ENCODE peak calls at places on chromosomes 3 and 15, in four cellular contexts. R is mesenchymal stem cell, V is GM23248, G is H9. N is an unnamed sample.

GRCh38 chr3:106341090-106341489 is 472.3 kb upstream of the CBLB start:
- DNase-seq in R (no peak), V (peak; percentile 58), G (no peak), N (no peak)

GRCh38 chr15:44801797-44802196 is 65.5 kb downstream of the TRIM69 start:
- DNase-seq in R (no peak), V (no peak), G (no peak), N (no peak)

GRCh38 chr15:88613074-88613944 is 7.8 kb upstream of the AEN start:
- DNase-seq in R (peak; percentile 55), V (no peak), G (peak; percentile 88), N (peak; percentile 76)

GRCh38 chr3:73680696-73681095 is 56.0 kb upstream of the PDZRN3 start:
- DNase-seq in R (no peak), V (no peak), G (no peak), N (no peak)

GRCh38 chr15:57375827-57376694 is at the start of gene CGNL1:
- DNase-seq in R (peak; percentile 23), V (peak; percentile 71), G (peak; percentile 58), N (no peak)

GRCh38 chr3:97967966-97968365 is 4.3 kb downstream of the RIOX2 start:
- DNase-seq in R (no peak), V (no peak), G (peak; percentile 56), N (no peak)

GRCh38 chr3:102060814-102061213 is 211.5 kb downstream of the NFKBIZ start:
- DNase-seq in R (peak; percentile 40), V (peak; percentile 36), G (no peak), N (no peak)

GRCh38 chr3:43178891-43179366 is 73.0 kb upstream of the POMGNT2 start:
- DNase-seq in R (peak; percentile 75), V (peak; percentile 78), G (no peak), N (no peak)

GRCh38 chr3:9398715-9399708 is 1.6 kb downstream of the SETD5 start:
- DNase-seq in R (peak; percentile 92), V (peak; percentile 78), G (peak; percentile 31), N (no peak)

GRCh38 chr3:18127181-18127863 is 297.8 kb downstream of the SATB1 start:
- DNase-seq in R (no peak), V (no peak), G (no peak), N (no peak)

GRCh38 chr3:29331830-29332637 is 51.2 kb downstream of the RBMS3 start:
- DNase-seq in R (no peak), V (peak; percentile 66), G (no peak), N (no peak)

GRCh38 chr3:160720123-160720746 is 35.8 kb upstream of the PPM1L start:
- DNase-seq in R (no peak), V (no peak), G (peak; percentile 58), N (no peak)

GRCh38 chr3:94539937-94540336 is 477.1 kb downstream of the NSUN3 start:
- DNase-seq in R (no peak), V (no peak), G (no peak), N (no peak)

GRCh38 chr15:75696303-75696657 is 16.4 kb downstream of the CSPG4 start:
- DNase-seq in R (no peak), V (no peak), G (no peak), N (no peak)

GRCh38 chr3:195195321-195196209 is 75.4 kb downstream of the XXYLT1 start:
- DNase-seq in R (peak; percentile 40), V (no peak), G (peak; percentile 59), N (peak; percentile 43)

GRCh38 chr3:47339951-47340350 is 40.9 kb upstream of the PTPN23 start:
- DNase-seq in R (no peak), V (no peak), G (no peak), N (no peak)

GRCh38 chr3:141410861-141411771 is 42.8 kb downstream of the ZBTB38 start:
- DNase-seq in R (peak; percentile 89), V (peak; percentile 60), G (no peak), N (no peak)
- H3K9ac ChIP-seq in R (peak overlapping the region; percentile 92), V (peak overlapping the region; percentile 81), G (no peak overlapping the region), N (no peak overlapping the region)

GRCh38 chr3:188490416-188490815 is 336.5 kb downstream of the LPP start:
- DNase-seq in R (no peak), V (no peak), G (no peak), N (no peak)
- H3K9ac ChIP-seq in R (no peak overlapping the region), V (no peak overlapping the region), G (no peak overlapping the region), N (no peak overlapping the region)

GRCh38 chr3:25820372-25820771 is 30.5 kb downstream of the OXSM start:
- DNase-seq in R (peak; percentile 99), V (peak; percentile 97), G (peak; percentile 38), N (peak; percentile 57)

GRCh38 chr3:25818335-25818734 is 28.4 kb downstream of the OXSM start:
- DNase-seq in R (no peak), V (no peak), G (no peak), N (no peak)

GRCh38 chr3:25820816-25821486 is 31.1 kb downstream of the OXSM start:
- DNase-seq in R (no peak), V (no peak), G (no peak), N (no peak)

GRCh38 chr3:25817638-25818037 is 27.7 kb downstream of the OXSM start:
- DNase-seq in R (no peak), V (no peak), G (no peak), N (no peak)

DNA sequence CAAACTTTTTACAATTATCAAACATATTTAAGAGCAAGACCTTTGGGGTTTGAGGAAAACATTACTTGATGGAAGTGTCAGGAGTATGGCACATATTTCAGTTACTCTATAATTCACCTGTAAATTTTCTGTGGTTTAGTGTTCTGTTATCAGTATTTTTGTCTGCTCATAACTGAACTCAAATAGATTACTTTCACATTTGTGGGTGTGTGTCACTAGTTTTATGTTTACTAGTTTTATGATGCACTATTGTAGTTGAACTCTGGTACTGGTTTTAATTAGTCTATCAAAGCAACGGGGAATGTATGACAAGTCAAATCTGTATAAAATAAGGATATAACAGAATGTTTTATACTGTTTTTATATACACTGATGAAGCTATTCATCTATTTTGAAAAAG is 27.2 kb downstream of the OXSM start:
- DNase-seq in R (no peak), V (no peak), G (no peak), N (no peak)
- H3K9ac ChIP-seq in R (no peak overlapping the region), V (no peak overlapping the region), G (no peak overlapping the region), N (no peak overlapping the region)

DNA sequence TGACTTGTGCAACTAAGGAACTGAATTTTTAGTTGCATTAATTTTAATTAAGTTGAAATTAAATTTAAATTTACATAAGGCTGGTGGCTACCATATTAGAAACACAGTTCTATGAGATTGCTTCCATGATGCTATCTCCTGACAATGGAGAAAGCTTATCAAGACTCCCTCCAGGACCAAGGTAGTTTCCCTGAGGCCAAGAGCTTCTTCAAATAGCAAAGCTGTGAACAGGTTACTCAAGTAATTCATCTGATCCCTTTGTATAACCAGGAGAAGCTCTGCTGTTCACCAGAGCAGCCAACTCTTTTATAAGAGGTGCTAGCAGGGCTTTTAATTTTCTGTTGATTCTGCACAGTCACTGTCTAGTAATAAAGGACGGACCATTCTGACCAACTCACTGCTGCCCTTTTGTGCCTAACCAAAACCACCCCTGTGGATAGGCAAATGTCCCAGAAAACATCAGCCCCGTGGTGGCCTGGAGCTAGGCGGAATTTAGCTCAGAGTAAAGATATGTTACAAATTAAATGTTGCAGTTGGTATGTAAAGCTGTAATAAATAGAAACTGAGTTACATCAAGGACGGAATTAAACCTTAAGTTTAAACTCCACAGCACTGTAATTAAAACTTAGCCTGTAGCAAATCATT is 55.5 kb upstream of the LRTM1 start:
- DNase-seq in R (no peak), V (no peak), G (no peak), N (no peak)
- H3K9ac ChIP-seq in R (no peak overlapping the region), V (no peak overlapping the region), G (no peak overlapping the region), N (no peak overlapping the region)

GRCh38 chr3:33937628-33938027 is 139.2 kb downstream of the PDCD6IP start:
- DNase-seq in R (no peak), V (no peak), G (no peak), N (no peak)

GRCh38 chr3:33936921-33937210 is 138.4 kb downstream of the PDCD6IP start:
- DNase-seq in R (no peak), V (no peak), G (no peak), N (no peak)

GRCh38 chr3:33940149-33940548 is 141.7 kb downstream of the PDCD6IP start:
- DNase-seq in R (no peak), V (peak; percentile 31), G (no peak), N (no peak)

GRCh38 chr3:33932010-33932764 is 133.8 kb downstream of the PDCD6IP start:
- DNase-seq in R (no peak), V (no peak), G (no peak), N (no peak)

GRCh38 chr3:33936171-33936920 is 137.9 kb downstream of the PDCD6IP start:
- DNase-seq in R (no peak), V (no peak), G (no peak), N (no peak)
- H3K9ac ChIP-seq in R (no peak overlapping the region), V (no peak overlapping the region), G (no peak overlapping the region), N (no peak overlapping the region)

GRCh38 chr15:96336643-96337353 is 6.3 kb downstream of the NR2F2 start:
- DNase-seq in R (peak; percentile 71), V (peak; percentile 53), G (no peak), N (no peak)

GRCh38 chr15:96336045-96336642 is 5.6 kb downstream of the NR2F2 start:
- DNase-seq in R (peak; percentile 24), V (no peak), G (no peak), N (no peak)

GRCh38 chr15:96338772-96339661 is 8.5 kb downstream of the NR2F2 start:
- DNase-seq in R (peak; percentile 53), V (no peak), G (no peak), N (no peak)

GRCh38 chr15:96337991-96338771 is 7.7 kb downstream of the NR2F2 start:
- DNase-seq in R (peak; percentile 16), V (no peak), G (no peak), N (no peak)

GRCh38 chr15:96337354-96337990 is 7.0 kb downstream of the NR2F2 start:
- DNase-seq in R (no peak), V (peak; percentile 39), G (no peak), N (no peak)
- H3K9ac ChIP-seq in R (peak overlapping the region; percentile 99), V (peak overlapping the region; percentile 87), G (no peak overlapping the region), N (no peak overlapping the region)

GRCh38 chr15:59299919-59300617 is 72.6 kb downstream of the MYO1E start:
- DNase-seq in R (peak; percentile 98), V (peak; percentile 98), G (no peak), N (no peak)
- H3K9ac ChIP-seq in R (peak overlapping the region; percentile 78), V (peak overlapping the region; percentile 62), G (no peak overlapping the region), N (no peak overlapping the region)

DNA sequence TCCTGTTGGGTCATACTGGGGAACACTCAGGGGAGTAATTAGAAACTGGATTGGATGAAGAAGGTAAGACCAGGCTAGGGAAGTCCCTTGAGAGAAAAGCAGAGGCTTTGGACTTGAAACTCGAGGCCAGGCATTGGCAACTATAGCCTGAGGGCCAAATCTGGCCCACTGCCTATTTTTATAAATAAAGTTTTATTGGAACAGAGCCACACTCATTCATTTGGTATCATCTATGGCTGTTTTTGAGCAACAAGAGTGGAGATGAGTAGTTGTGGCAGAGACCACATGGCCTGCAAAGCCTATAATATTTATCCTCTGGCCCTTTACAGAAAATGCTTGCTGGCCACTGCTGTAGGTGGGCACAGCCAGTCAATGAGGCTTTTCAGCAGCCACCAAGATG is 301.4 kb downstream of the UACA start:
- DNase-seq in R (no peak), V (no peak), G (no peak), N (no peak)
- H3K9ac ChIP-seq in R (no peak overlapping the region), V (no peak overlapping the region), G (no peak overlapping the region), N (no peak overlapping the region)

GRCh38 chr3:156919818-156920217 is 93.7 kb downstream of the LEKR1 start:
- DNase-seq in R (no peak), V (no peak), G (no peak), N (no peak)
- H3K9ac ChIP-seq in R (no peak overlapping the region), V (no peak overlapping the region), G (no peak overlapping the region), N (no peak overlapping the region)

N was measured in NT2/D1.